ENCODE peak calls at places on chromosomes 2 and 18, in nine cellular contexts. N, L, F, Q, V, Z, K, C and U are unnamed samples.

GRCh38 chr18:42583197-42583776 is 532.2 kb downstream of the RIT2 start:
- DNase-seq in N (no peak), L (no peak), F (peak; percentile 77), Q (no peak), V (no peak), Z (no peak), K (no peak), C (no peak), U (no peak)

GRCh38 chr18:65623686-65624085 is 127.1 kb upstream of the CDH7 start:
- DNase-seq in N (no peak), L (no peak), F (no peak), Q (no peak), V (no peak), Z (no peak), K (no peak), C (no peak), U (peak; percentile 45)

GRCh38 chr2:238099709-238100048 is 461 bp upstream of the ESPNL start:
- DNase-seq in N (no peak), L (no peak), F (no peak), Q (no peak), V (no peak), Z (no peak), K (no peak), C (no peak), U (no peak)

GRCh38 chr2:208265807-208266640 is at the start of gene PIKFYVE:
- DNase-seq in N (peak; percentile 98), L (peak; percentile 96), F (peak; percentile 98), Q (peak; percentile 96), V (peak; percentile 86), Z (peak; percentile 98), K (peak; percentile 91), C (peak; percentile 94), U (peak; percentile 94)

GRCh38 chr2:45821558-45822271 is 170.2 kb downstream of the PRKCE start:
- DNase-seq in N (peak; percentile 70), L (no peak), F (peak; percentile 77), Q (peak; percentile 77), V (no peak), Z (peak; percentile 77), K (no peak), C (no peak), U (no peak)

GRCh38 chr2:203636896-203637818 is 69.3 kb upstream of the CD28 start:
- DNase-seq in N (no peak), L (no peak), F (peak; percentile 23), Q (no peak), V (peak; percentile 71), Z (no peak), K (no peak), C (no peak), U (no peak)

GRCh38 chr2:181991171-181991885 is 5.7 kb downstream of the PPP1R1C start:
- DNase-seq in N (no peak), L (no peak), F (no peak), Q (no peak), V (no peak), Z (no peak), K (peak; percentile 57), C (no peak), U (no peak)

GRCh38 chr18:27467073-27467472 is 282.0 kb upstream of the CHST9 start:
- DNase-seq in N (no peak), L (no peak), F (no peak), Q (no peak), V (no peak), Z (no peak), K (no peak), C (no peak), U (no peak)

GRCh38 chr2:64751286-64752260 is 97.9 kb upstream of the SERTAD2 start:
- DNase-seq in N (peak; percentile 27), L (no peak), F (peak; percentile 100), Q (peak; percentile 94), V (no peak), Z (peak; percentile 61), K (no peak), C (no peak), U (no peak)

GRCh38 chr2:153870308-153870707 is 1.4 kb upstream of the GALNT13 start:
- DNase-seq in N (no peak), L (no peak), F (no peak), Q (peak; percentile 8), V (no peak), Z (no peak), K (no peak), C (no peak), U (no peak)

GRCh38 chr18:5975111-5975622 is 79.8 kb upstream of the TMEM200C start:
- DNase-seq in N (peak; percentile 75), L (no peak), F (peak; percentile 92), Q (no peak), V (peak; percentile 37), Z (no peak), K (peak; percentile 87), C (no peak), U (no peak)

GRCh38 chr2:223997938-223998337 is 40.7 kb downstream of the MRPL44 start:
- DNase-seq in N (peak; percentile 20), L (no peak), F (peak; percentile 55), Q (no peak), V (no peak), Z (no peak), K (no peak), C (no peak), U (no peak)

GRCh38 chr2:156399950-156400703 is 36.1 kb upstream of the GPD2 start:
- DNase-seq in N (peak; percentile 44), L (peak; percentile 94), F (peak; percentile 70), Q (peak; percentile 69), V (peak; percentile 43), Z (peak; percentile 85), K (peak; percentile 37), C (peak; percentile 69), U (peak; percentile 74)

GRCh38 chr2:124186801-124187200 is 161.7 kb downstream of the CNTNAP5 start:
- DNase-seq in N (no peak), L (no peak), F (no peak), Q (no peak), V (no peak), Z (no peak), K (no peak), C (no peak), U (no peak)

GRCh38 chr18:45168883-45169585 is 446.2 kb upstream of the SLC14A2 start:
- DNase-seq in N (peak; percentile 60), L (no peak), F (peak; percentile 82), Q (no peak), V (peak; percentile 79), Z (peak; percentile 19), K (no peak), C (no peak), U (no peak)

GRCh38 chr2:144524190-144524957 is 4.5 kb upstream of the ZEB2 start:
- DNase-seq in N (no peak), L (no peak), F (peak; percentile 20), Q (peak; percentile 66), V (no peak), Z (no peak), K (no peak), C (peak; percentile 80), U (peak; percentile 80)

GRCh38 chr18:58455318-58455950 is 173.5 kb downstream of the ALPK2 start:
- DNase-seq in N (no peak), L (no peak), F (peak; percentile 25), Q (no peak), V (no peak), Z (no peak), K (peak; percentile 8), C (no peak), U (no peak)

DNA sequence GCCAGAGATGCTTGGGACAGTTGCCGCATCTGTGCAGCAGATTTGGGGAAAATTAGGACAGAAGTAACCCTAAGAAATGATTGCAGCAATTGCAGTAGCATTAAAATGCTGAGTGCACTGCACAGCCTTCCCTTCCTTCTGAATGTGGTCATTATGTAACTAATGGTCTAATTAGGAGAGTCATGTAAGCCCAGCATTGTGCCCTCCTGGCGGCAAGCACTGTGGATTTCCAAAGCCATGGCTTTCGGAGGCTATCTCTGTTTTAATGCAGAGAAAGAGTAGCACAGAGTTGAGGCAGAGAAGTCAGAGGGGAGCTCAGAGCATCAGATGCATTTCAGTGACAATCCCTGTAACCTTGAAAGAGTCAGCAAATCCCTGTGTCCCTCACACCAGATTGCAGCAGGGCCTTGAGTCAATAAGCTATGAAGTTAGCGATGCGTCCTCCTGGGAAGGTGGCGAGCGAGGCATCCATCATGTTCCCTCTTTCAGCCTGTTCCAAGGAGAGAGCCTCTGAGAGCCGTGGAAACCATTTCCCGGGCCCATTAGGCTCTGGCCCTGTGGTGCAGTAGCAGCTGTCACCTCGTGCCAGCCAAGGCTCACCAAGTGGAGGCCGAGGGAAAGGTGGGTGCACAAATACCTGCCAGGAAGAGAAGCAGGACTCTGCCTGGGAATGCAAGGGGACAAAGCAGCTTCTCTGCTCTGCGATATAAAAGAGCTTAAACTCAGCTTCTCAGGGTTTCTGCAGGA is 307.1 kb downstream of the FBXO15 start:
- DNase-seq in N (no peak), L (no peak), F (no peak), Q (no peak), V (no peak), Z (no peak), K (no peak), C (no peak), U (peak; percentile 25)
- TF ChIP-seq CTCF in N (no peak), L (no peak), F (no peak), Q (no peak), V (no peak), Z (no peak), K (no peak), C (no peak), U (no peak)

GRCh38 chr2:161005170-161005569 is 155.1 kb upstream of the TANK start:
- DNase-seq in N (no peak), L (no peak), F (no peak), Q (no peak), V (no peak), Z (no peak), K (no peak), C (no peak), U (no peak)

GRCh38 chr2:161008311-161008710 is 151.9 kb upstream of the TANK start:
- DNase-seq in N (no peak), L (no peak), F (no peak), Q (no peak), V (no peak), Z (no peak), K (no peak), C (no peak), U (no peak)

DNA sequence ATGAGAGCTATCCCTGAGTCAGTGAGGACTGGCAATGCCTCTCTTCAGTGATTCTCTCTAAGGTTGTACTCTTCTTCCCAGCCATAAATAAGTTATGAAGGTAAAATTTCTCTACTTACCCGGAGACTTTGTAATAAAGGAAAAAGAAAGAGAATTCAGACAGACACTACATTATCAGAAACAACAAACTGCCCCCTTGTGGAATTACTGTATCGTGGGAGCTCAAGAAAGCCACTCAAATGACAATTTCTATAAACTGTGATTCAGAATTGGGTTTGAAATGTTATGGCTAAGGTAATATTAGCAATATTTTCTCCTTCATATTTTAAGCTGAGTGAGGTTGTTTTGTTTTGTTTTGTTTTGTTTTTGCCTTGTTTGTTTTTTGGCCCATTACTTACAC is 155.8 kb upstream of the TANK start:
- DNase-seq in N (peak; percentile 15), L (no peak), F (peak; percentile 8), Q (no peak), V (no peak), Z (peak; percentile 8), K (no peak), C (no peak), U (no peak)
- TF ChIP-seq CTCF in N (peak; percentile 58), L (peak; percentile 80), F (peak; percentile 47), Q (peak; percentile 46), V (peak; percentile 57), Z (no peak), K (peak; percentile 19), C (no peak), U (no peak)

GRCh38 chr2:236026839-236027238 is 141.3 kb downstream of the GBX2 start:
- DNase-seq in N (no peak), L (no peak), F (no peak), Q (no peak), V (no peak), Z (no peak), K (no peak), C (no peak), U (no peak)
- TF ChIP-seq CTCF in N (no peak), L (no peak), F (no peak), Q (no peak), V (no peak), Z (no peak), K (no peak), C (no peak), U (no peak)

GRCh38 chr2:12708508-12709206 is 8.1 kb upstream of the TRIB2 start:
- DNase-seq in N (no peak), L (no peak), F (no peak), Q (no peak), V (no peak), Z (no peak), K (no peak), C (no peak), U (no peak)
- TF ChIP-seq CTCF in N (no peak), L (no peak), F (no peak), Q (no peak), V (no peak), Z (no peak), K (no peak), C (no peak), U (no peak)